ENCODE peak calls at places on chromosomes 7 and 10, in nine cellular contexts. U is neural crest cell, M is WTC11, E is HFFc6, G is OCI-LY7, Z is astrocyte of the spinal cord, L is mucosa of descending colon, H is AG09319, P is choroid plexus epithelial cell. Q is an unnamed sample.
A peak's percentile ranks its signal among the peaks of the same experiment; 100 is the strongest.

GRCh38 chr7:157250605-157251228 is 86.1 kb upstream of the DNAJB6 start:
- DNase-seq in U (peak; percentile 58), M (peak; percentile 72), E (peak; percentile 52), G (peak; percentile 72), Z (peak; percentile 68), L (no peak), H (no peak), P (peak; percentile 81), Q (peak; percentile 66)

GRCh38 chr7:148894596-148894995 is 10.5 kb upstream of the EZH2 start:
- DNase-seq in U (no peak), M (no peak), E (no peak), G (no peak), Z (no peak), L (no peak), H (no peak), P (no peak), Q (no peak)

GRCh38 chr10:59361659-59362183 is 628 bp downstream of the FAM13C start:
- DNase-seq in U (no peak), M (no peak), E (no peak), G (no peak), Z (no peak), L (no peak), H (no peak), P (no peak), Q (no peak)

GRCh38 chr7:26857534-26858228 is 6.7 kb downstream of the SKAP2 start:
- DNase-seq in U (no peak), M (peak; percentile 61), E (no peak), G (no peak), Z (peak; percentile 82), L (peak; percentile 64), H (no peak), P (peak; percentile 7), Q (no peak)

GRCh38 chr10:115710136-115710535 is 562.9 kb downstream of the GFRA1 start:
- DNase-seq in U (no peak), M (no peak), E (no peak), G (no peak), Z (no peak), L (no peak), H (no peak), P (no peak), Q (no peak)

GRCh38 chr7:151999337-152000090 is 26.0 kb upstream of the GALNT11 start:
- DNase-seq in U (no peak), M (no peak), E (no peak), G (no peak), Z (no peak), L (no peak), H (no peak), P (peak; percentile 17), Q (no peak)

GRCh38 chr7:41695661-41696322 is 7.1 kb downstream of the INHBA start:
- DNase-seq in U (no peak), M (no peak), E (no peak), G (no peak), Z (no peak), L (no peak), H (no peak), P (peak; percentile 92), Q (no peak)

GRCh38 chr10:102243304-102243703 is 2.0 kb upstream of the PITX3 start:
- DNase-seq in U (no peak), M (no peak), E (peak; percentile 88), G (no peak), Z (no peak), L (no peak), H (no peak), P (peak; percentile 80), Q (no peak)

GRCh38 chr10:65358565-65358964 is 1567.3 kb upstream of the LRRTM3 start:
- DNase-seq in U (no peak), M (peak; percentile 35), E (no peak), G (no peak), Z (peak; percentile 10), L (no peak), H (no peak), P (peak; percentile 15), Q (no peak)

GRCh38 chr7:151088856-151089699 is 2.8 kb downstream of the AGAP3 start:
- DNase-seq in U (no peak), M (peak; percentile 37), E (peak; percentile 70), G (no peak), Z (peak; percentile 62), L (peak; percentile 84), H (no peak), P (peak; percentile 77), Q (no peak)

GRCh38 chr10:6833458-6834011 is 253.5 kb upstream of the PRKCQ start:
- DNase-seq in U (no peak), M (no peak), E (no peak), G (no peak), Z (no peak), L (no peak), H (no peak), P (no peak), Q (no peak)

GRCh38 chr7:44066494-44067063 is 1.2 kb upstream of the PGAM2 start:
- DNase-seq in U (no peak), M (no peak), E (no peak), G (no peak), Z (no peak), L (no peak), H (no peak), P (no peak), Q (peak; percentile 27)

GRCh38 chr7:150967332-150967731 is 10.8 kb downstream of the KCNH2 start:
- DNase-seq in U (no peak), M (no peak), E (no peak), G (no peak), Z (no peak), L (no peak), H (no peak), P (no peak), Q (no peak)

GRCh38 chr7:45003789-45004188 is 3.8 kb downstream of the CCM2 start:
- DNase-seq in U (no peak), M (no peak), E (no peak), G (no peak), Z (no peak), L (no peak), H (no peak), P (no peak), Q (no peak)

GRCh38 chr7:27866256-27866655 is 126.3 kb downstream of the TAX1BP1 start:
- DNase-seq in U (no peak), M (no peak), E (no peak), G (no peak), Z (no peak), L (no peak), H (no peak), P (no peak), Q (no peak)

GRCh38 chr7:93146465-93147127 is 1.6 kb downstream of the SAMD9L start:
- DNase-seq in U (no peak), M (no peak), E (no peak), G (no peak), Z (no peak), L (no peak), H (no peak), P (peak; percentile 9), Q (peak; percentile 19)

GRCh38 chr10:112637901-112638300 is 190.9 kb downstream of the VTI1A start:
- DNase-seq in U (no peak), M (no peak), E (no peak), G (no peak), Z (no peak), L (no peak), H (no peak), P (no peak), Q (no peak)

GRCh38 chr7:6553460-6554044 is 2.3 kb upstream of the GRID2IP start:
- DNase-seq in U (no peak), M (no peak), E (no peak), G (no peak), Z (no peak), L (no peak), H (no peak), P (no peak), Q (no peak)
- TF ChIP-seq CTCF in U (no peak), M (no peak), E (peak; percentile 48), G (no peak), Z (peak; percentile 4), L (no peak), H (no peak), P (peak; percentile 14), Q (no peak)

DNA sequence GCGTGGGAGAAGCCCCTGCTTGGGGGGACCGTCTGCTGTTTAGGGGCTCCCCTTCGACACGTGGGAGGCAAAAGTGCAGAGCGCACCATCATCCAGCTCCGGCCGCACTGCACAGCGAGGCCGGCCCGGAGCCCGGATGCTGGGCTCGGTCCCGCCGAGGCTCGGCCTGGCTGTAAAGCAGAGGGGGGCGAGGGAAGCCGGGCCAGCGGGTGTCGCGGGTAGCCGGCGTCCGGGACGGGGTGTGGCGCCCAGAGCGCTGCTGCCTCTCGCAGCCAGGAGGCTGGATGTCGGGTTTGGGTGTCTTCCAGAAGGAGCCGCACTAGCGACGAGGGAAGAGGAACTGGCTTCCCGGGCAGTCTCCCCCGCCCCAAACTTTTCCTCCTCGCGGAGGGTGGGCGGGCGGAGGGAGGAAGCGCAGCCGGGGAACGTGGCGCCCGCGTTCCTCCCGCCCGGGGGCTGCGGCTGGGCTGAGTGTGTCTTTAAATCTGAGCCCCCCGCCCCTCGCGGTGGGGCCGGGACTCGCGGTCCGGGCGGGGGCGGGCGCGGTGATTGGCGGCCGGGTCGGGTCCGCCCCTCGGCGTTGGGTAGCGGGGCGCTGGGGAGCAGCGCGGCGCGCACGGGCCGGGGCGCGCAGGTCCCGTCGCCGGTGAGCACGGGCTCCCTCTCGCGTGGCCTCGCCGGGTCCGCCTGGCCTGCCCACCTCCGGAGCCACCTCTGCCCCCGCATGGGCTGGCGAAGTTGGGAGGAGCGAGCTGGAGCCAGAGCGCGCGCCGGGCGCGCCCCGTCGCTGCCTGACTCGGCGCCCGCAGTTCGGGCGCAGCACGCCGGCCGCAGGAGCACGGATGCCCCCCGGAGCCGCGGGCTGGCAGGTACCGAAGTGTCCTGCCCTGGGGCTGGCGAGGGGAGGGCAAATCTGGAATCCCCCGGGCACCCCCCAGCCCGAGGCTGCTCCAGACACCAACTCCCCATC is at the start of gene PALD1:
- DNase-seq in U (peak; percentile 49), M (peak; percentile 82), E (no peak), G (peak; percentile 81), Z (peak; percentile 44), L (peak; percentile 71), H (no peak), P (peak; percentile 12), Q (peak; percentile 68)
- TF ChIP-seq CTCF in U (peak; percentile 38), M (no peak), E (no peak), G (no peak), Z (peak; percentile 12), L (no peak), H (no peak), P (peak; percentile 8), Q (no peak)

GRCh38 chr10:92592761-92593552 is at the start of gene KIF11:
- DNase-seq in U (peak; percentile 96), M (peak; percentile 97), E (peak; percentile 95), G (peak; percentile 99), Z (peak; percentile 97), L (peak; percentile 99), H (peak; percentile 87), P (peak; percentile 98), Q (peak; percentile 100)
- TF ChIP-seq CTCF in U (peak; percentile 22), M (no peak), E (peak; percentile 19), G (peak; percentile 36), Z (no peak), L (no peak), H (no peak), P (no peak), Q (no peak)

DNA sequence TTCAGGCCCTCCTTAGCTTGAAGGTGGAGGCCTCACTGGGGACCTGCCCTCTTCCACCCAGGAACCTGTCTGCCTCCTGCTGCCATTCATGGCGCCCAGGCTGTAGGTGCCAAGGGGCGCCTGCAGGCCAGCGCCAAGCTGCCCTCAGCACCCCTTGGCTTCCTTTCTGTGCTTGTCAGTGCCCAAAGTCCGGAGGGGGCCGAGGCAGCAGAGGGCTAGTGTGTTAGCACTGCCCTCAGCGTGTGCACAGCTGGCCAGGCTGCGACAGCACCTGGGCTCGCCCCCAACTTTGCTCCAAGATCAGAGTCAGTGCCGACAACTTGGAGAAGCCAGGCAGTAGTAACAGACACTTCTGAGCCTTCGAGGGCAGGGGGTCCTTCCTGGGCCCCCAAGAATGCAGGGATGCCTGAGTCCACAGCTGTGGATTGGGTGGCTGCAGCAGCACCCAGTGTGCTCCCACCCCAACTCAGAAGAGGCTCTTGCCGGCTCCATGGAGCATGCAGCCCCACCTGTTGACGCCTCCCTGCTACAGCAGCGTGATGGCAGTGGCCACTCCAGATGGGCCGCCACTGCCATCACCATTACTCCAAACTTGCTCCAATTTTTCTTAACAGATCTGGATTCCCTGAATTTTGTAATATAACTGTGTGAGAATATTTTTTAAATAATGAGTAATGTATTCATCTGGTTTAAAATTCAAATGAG is 41.7 kb downstream of the CACUL1 start:
- DNase-seq in U (no peak), M (peak; percentile 63), E (no peak), G (no peak), Z (no peak), L (no peak), H (no peak), P (no peak), Q (no peak)
- TF ChIP-seq CTCF in U (peak; percentile 26), M (peak; percentile 43), E (peak; percentile 56), G (peak; percentile 28), Z (peak; percentile 29), L (no peak), H (peak; percentile 2), P (peak; percentile 38), Q (peak; percentile 13)